ENCODE peak calls at places on chromosomes 6 and 20, in four cellular contexts. One of them, this sample, is unnamed.

GRCh38 chr20:21303872-21304586 is 898 bp downstream of the XRN2 start:
- DNase-seq in fibroblast of lung: peak
- DNase-seq in cardiac muscle cell: peak
- DNase-seq in DMS79: no peak
- DNase-seq in this sample: no peak

GRCh38 chr6:2518029-2518428 is 232.7 kb downstream of the MYLK4 start:
- DNase-seq in DMS79: no peak
- DNase-seq in cardiac muscle cell: no peak
- DNase-seq in fibroblast of lung: no peak
- DNase-seq in this sample: no peak

GRCh38 chr6:117483004-117483644 is 650 bp downstream of the DCBLD1 start:
- DNase-seq in fibroblast of lung: peak
- DNase-seq in cardiac muscle cell: peak
- DNase-seq in DMS79: peak
- DNase-seq in this sample: peak

GRCh38 chr20:50664248-50664647 is 27.1 kb downstream of the RIPOR3 start:
- DNase-seq in cardiac muscle cell: no peak
- DNase-seq in fibroblast of lung: no peak
- DNase-seq in DMS79: no peak
- DNase-seq in this sample: no peak

GRCh38 chr20:20759132-20759531 is 46.7 kb upstream of the RALGAPA2 start:
- DNase-seq in fibroblast of lung: no peak
- DNase-seq in DMS79: no peak
- DNase-seq in cardiac muscle cell: no peak
- DNase-seq in this sample: no peak

GRCh38 chr6:157656437-157657005 is 166.5 kb upstream of the SNX9 start:
- DNase-seq in cardiac muscle cell: no peak
- DNase-seq in DMS79: no peak
- DNase-seq in fibroblast of lung: peak
- DNase-seq in this sample: no peak

GRCh38 chr6:87756858-87757257 is 54.8 kb upstream of the AKIRIN2 start:
- DNase-seq in DMS79: no peak
- DNase-seq in cardiac muscle cell: peak
- DNase-seq in fibroblast of lung: peak
- DNase-seq in this sample: no peak

GRCh38 chr20:50138479-50139393 is 14.8 kb downstream of the PEDS1 start:
- DNase-seq in DMS79: no peak
- DNase-seq in fibroblast of lung: no peak
- DNase-seq in cardiac muscle cell: no peak
- DNase-seq in this sample: no peak

GRCh38 chr6:37517411-37517812 is 17.7 kb upstream of the CCDC167 start:
- DNase-seq in cardiac muscle cell: no peak
- DNase-seq in fibroblast of lung: peak
- DNase-seq in DMS79: no peak
- DNase-seq in this sample: no peak

GRCh38 chr6:28867078-28867414 is 56.7 kb downstream of the TRIM27 start:
- DNase-seq in cardiac muscle cell: peak
- DNase-seq in fibroblast of lung: no peak
- DNase-seq in DMS79: no peak
- DNase-seq in this sample: no peak

GRCh38 chr6:27582928-27583725 is 110.2 kb upstream of the ZNF184 start:
- DNase-seq in fibroblast of lung: peak
- DNase-seq in cardiac muscle cell: peak
- DNase-seq in DMS79: no peak
- DNase-seq in this sample: peak

GRCh38 chr6:80091506-80091905 is 15.0 kb upstream of the BCKDHB start:
- DNase-seq in fibroblast of lung: no peak
- DNase-seq in DMS79: no peak
- DNase-seq in cardiac muscle cell: no peak
- DNase-seq in this sample: no peak

GRCh38 chr6:4776967-4777925 is 1.0 kb downstream of the CDYL start:
- DNase-seq in cardiac muscle cell: peak
- DNase-seq in fibroblast of lung: peak
- DNase-seq in DMS79: no peak
- DNase-seq in this sample: no peak

GRCh38 chr6:45835725-45836437 is 179.8 kb downstream of the CLIC5 start:
- DNase-seq in DMS79: no peak
- DNase-seq in fibroblast of lung: no peak
- DNase-seq in cardiac muscle cell: no peak
- DNase-seq in this sample: no peak

GRCh38 chr20:22127587-22127986 is 422.1 kb downstream of the PAX1 start:
- DNase-seq in DMS79: no peak
- DNase-seq in fibroblast of lung: no peak
- DNase-seq in cardiac muscle cell: no peak
- DNase-seq in this sample: no peak

GRCh38 chr6:146950351-146950835 is 253.8 kb upstream of the STXBP5 start:
- DNase-seq in cardiac muscle cell: peak
- DNase-seq in fibroblast of lung: peak
- DNase-seq in DMS79: no peak
- DNase-seq in this sample: no peak

GRCh38 chr6:112253842-112254816 is at the start of gene LAMA4:
- DNase-seq in cardiac muscle cell: peak
- DNase-seq in DMS79: peak
- DNase-seq in fibroblast of lung: peak
- DNase-seq in this sample: peak

GRCh38 chr20:46303176-46303956 is 4.9 kb downstream of the CDH22 start:
- DNase-seq in DMS79: no peak
- DNase-seq in cardiac muscle cell: no peak
- DNase-seq in fibroblast of lung: no peak
- DNase-seq in this sample: no peak

This sample was measured in ecto neural progenitor cell.